ENCODE peak calls at places on chromosomes 5 and 9, in five cellular contexts. One of them, this sample, is unnamed.

GRCh38 chr5:52560366-52560765 is 227.3 kb upstream of the ITGA1 start:
- DNase-seq in naive thymus-derived CD4-positive, alpha-beta T cell: no peak
- DNase-seq in AML-193: peak; percentile 18
- DNase-seq in activated B cell treated with CpG ODN at 0.5 μM for 24 hours: no peak
- DNase-seq in caudate nucleus: no peak
- DNase-seq in this sample: no peak

GRCh38 chr5:137605377-137605776 is 106.3 kb upstream of the SPOCK1 start:
- DNase-seq in naive thymus-derived CD4-positive, alpha-beta T cell: no peak
- DNase-seq in AML-193: no peak
- DNase-seq in activated B cell treated with CpG ODN at 0.5 μM for 24 hours: no peak
- DNase-seq in caudate nucleus: no peak
- DNase-seq in this sample: no peak

GRCh38 chr5:165525268-165525667 is 2019.8 kb downstream of the MAT2B start:
- DNase-seq in naive thymus-derived CD4-positive, alpha-beta T cell: no peak
- DNase-seq in AML-193: no peak
- DNase-seq in activated B cell treated with CpG ODN at 0.5 μM for 24 hours: no peak
- DNase-seq in caudate nucleus: no peak
- DNase-seq in this sample: no peak

GRCh38 chr5:79840085-79840990 is 150.7 kb downstream of the CMYA5 start:
- DNase-seq in naive thymus-derived CD4-positive, alpha-beta T cell: no peak
- DNase-seq in AML-193: no peak
- DNase-seq in activated B cell treated with CpG ODN at 0.5 μM for 24 hours: no peak
- DNase-seq in caudate nucleus: no peak
- DNase-seq in this sample: no peak

GRCh38 chr5:66518753-66519152 is 77.4 kb upstream of the MAST4 start:
- DNase-seq in naive thymus-derived CD4-positive, alpha-beta T cell: no peak
- DNase-seq in AML-193: no peak
- DNase-seq in activated B cell treated with CpG ODN at 0.5 μM for 24 hours: no peak
- DNase-seq in caudate nucleus: no peak
- DNase-seq in this sample: no peak

GRCh38 chr9:108637340-108637739 is 218.4 kb downstream of the ACTL7B start:
- DNase-seq in naive thymus-derived CD4-positive, alpha-beta T cell: no peak
- DNase-seq in AML-193: no peak
- DNase-seq in activated B cell treated with CpG ODN at 0.5 μM for 24 hours: no peak
- DNase-seq in caudate nucleus: no peak
- DNase-seq in this sample: no peak

GRCh38 chr5:135246923-135247795 is 151.9 kb downstream of the MACROH2A1 start:
- DNase-seq in naive thymus-derived CD4-positive, alpha-beta T cell: peak; percentile 19
- DNase-seq in AML-193: no peak
- DNase-seq in activated B cell treated with CpG ODN at 0.5 μM for 24 hours: no peak
- DNase-seq in caudate nucleus: no peak
- DNase-seq in this sample: peak; percentile 80

GRCh38 chr5:10745133-10745532 is 15.9 kb downstream of the DAP start:
- DNase-seq in naive thymus-derived CD4-positive, alpha-beta T cell: no peak
- DNase-seq in AML-193: no peak
- DNase-seq in activated B cell treated with CpG ODN at 0.5 μM for 24 hours: no peak
- DNase-seq in caudate nucleus: no peak
- DNase-seq in this sample: no peak

GRCh38 chr5:53475320-53475719 is 5.1 kb upstream of the FST start:
- DNase-seq in naive thymus-derived CD4-positive, alpha-beta T cell: no peak
- DNase-seq in AML-193: no peak
- DNase-seq in activated B cell treated with CpG ODN at 0.5 μM for 24 hours: no peak
- DNase-seq in caudate nucleus: no peak
- DNase-seq in this sample: no peak

GRCh38 chr5:78002690-78003089 is 226.6 kb upstream of the TBCA start:
- DNase-seq in naive thymus-derived CD4-positive, alpha-beta T cell: no peak
- DNase-seq in AML-193: no peak
- DNase-seq in activated B cell treated with CpG ODN at 0.5 μM for 24 hours: no peak
- DNase-seq in caudate nucleus: no peak
- DNase-seq in this sample: no peak

GRCh38 chr9:82488702-82489578 is 500.4 kb downstream of the SPATA31D1 start:
- DNase-seq in naive thymus-derived CD4-positive, alpha-beta T cell: no peak
- DNase-seq in AML-193: no peak
- DNase-seq in activated B cell treated with CpG ODN at 0.5 μM for 24 hours: no peak
- DNase-seq in caudate nucleus: no peak
- DNase-seq in this sample: no peak